ENCODE peak calls at places on chromosomes 6 and 20, in five cellular contexts. One of them, this sample, is unnamed.

GRCh38 chr6:24524801-24525200 is 30.0 kb downstream of the ALDH5A1 start:
- DNase-seq in GM23338: peak; percentile 83
- DNase-seq in RWPE1: peak; percentile 25
- DNase-seq in GM13977: peak; percentile 37
- DNase-seq in dorsolateral prefrontal cortex: no peak
- DNase-seq in this sample: peak; percentile 64

GRCh38 chr20:60262967-60263603 is 304.9 kb downstream of the CDH26 start:
- DNase-seq in GM23338: peak; percentile 58
- DNase-seq in RWPE1: peak; percentile 82
- DNase-seq in GM13977: peak; percentile 43
- DNase-seq in dorsolateral prefrontal cortex: no peak
- DNase-seq in this sample: peak; percentile 72

GRCh38 chr20:63955281-63955845 is 853 bp downstream of the UCKL1 start:
- DNase-seq in GM23338: peak; percentile 44
- DNase-seq in RWPE1: no peak
- DNase-seq in GM13977: peak; percentile 78
- DNase-seq in dorsolateral prefrontal cortex: no peak
- DNase-seq in this sample: peak; percentile 29

GRCh38 chr20:49612127-49612738 is 44.3 kb upstream of the PTGIS start:
- DNase-seq in GM23338: no peak
- DNase-seq in RWPE1: no peak
- DNase-seq in GM13977: no peak
- DNase-seq in dorsolateral prefrontal cortex: peak; percentile 87
- DNase-seq in this sample: no peak

GRCh38 chr6:90294989-90295853 is 1.4 kb downstream of the BACH2 start:
- DNase-seq in GM23338: peak; percentile 48
- DNase-seq in RWPE1: peak; percentile 28
- DNase-seq in GM13977: peak; percentile 54
- DNase-seq in dorsolateral prefrontal cortex: peak; percentile 42
- DNase-seq in this sample: peak; percentile 34

GRCh38 chr20:64047046-64047389 is 2.4 kb downstream of the SOX18 start:
- DNase-seq in GM23338: no peak
- DNase-seq in RWPE1: no peak
- DNase-seq in GM13977: no peak
- DNase-seq in dorsolateral prefrontal cortex: no peak
- DNase-seq in this sample: no peak

GRCh38 chr6:141359953-141360352 is 772.8 kb upstream of the GJE1 start:
- DNase-seq in GM23338: no peak
- DNase-seq in RWPE1: no peak
- DNase-seq in GM13977: no peak
- DNase-seq in dorsolateral prefrontal cortex: no peak
- DNase-seq in this sample: no peak

GRCh38 chr6:106820412-106820852 is 154.1 kb downstream of the CD24 start:
- DNase-seq in GM23338: no peak
- DNase-seq in RWPE1: no peak
- DNase-seq in GM13977: no peak
- DNase-seq in dorsolateral prefrontal cortex: no peak
- DNase-seq in this sample: no peak

GRCh38 chr6:168342626-168343025 is 23.0 kb upstream of the DACT2 start:
- DNase-seq in GM23338: no peak
- DNase-seq in RWPE1: peak; percentile 49
- DNase-seq in GM13977: no peak
- DNase-seq in dorsolateral prefrontal cortex: no peak
- DNase-seq in this sample: peak; percentile 63

GRCh38 chr6:80223743-80224212 is 117.3 kb downstream of the BCKDHB start:
- DNase-seq in GM23338: no peak
- DNase-seq in RWPE1: no peak
- DNase-seq in GM13977: no peak
- DNase-seq in dorsolateral prefrontal cortex: no peak
- DNase-seq in this sample: no peak

GRCh38 chr20:51277961-51278360 is 255.1 kb upstream of the KCNG1 start:
- DNase-seq in GM23338: no peak
- DNase-seq in RWPE1: no peak
- DNase-seq in GM13977: no peak
- DNase-seq in dorsolateral prefrontal cortex: no peak
- DNase-seq in this sample: no peak

GRCh38 chr6:107113460-107114212 is 1.7 kb downstream of the BEND3 start:
- DNase-seq in GM23338: no peak
- DNase-seq in RWPE1: no peak
- DNase-seq in GM13977: no peak
- DNase-seq in dorsolateral prefrontal cortex: no peak
- DNase-seq in this sample: peak; percentile 16

GRCh38 chr20:32912688-32913087 is 54.0 kb downstream of the EFCAB8 start:
- DNase-seq in GM23338: no peak
- DNase-seq in RWPE1: no peak
- DNase-seq in GM13977: no peak
- DNase-seq in dorsolateral prefrontal cortex: no peak
- DNase-seq in this sample: no peak

GRCh38 chr6:136923116-136923953 is 1.2 kb downstream of the SLC35D3 start:
- DNase-seq in GM23338: peak; percentile 76
- DNase-seq in RWPE1: no peak
- DNase-seq in GM13977: peak; percentile 29
- DNase-seq in dorsolateral prefrontal cortex: no peak
- DNase-seq in this sample: no peak

GRCh38 chr6:55445648-55446204 is 118.5 kb downstream of the GFRAL start:
- DNase-seq in GM23338: peak; percentile 64
- DNase-seq in RWPE1: peak; percentile 16
- DNase-seq in GM13977: no peak
- DNase-seq in dorsolateral prefrontal cortex: no peak
- DNase-seq in this sample: peak; percentile 50

GRCh38 chr6:55443238-55444134 is 116.2 kb downstream of the GFRAL start:
- DNase-seq in GM23338: no peak
- DNase-seq in RWPE1: no peak
- DNase-seq in GM13977: no peak
- DNase-seq in dorsolateral prefrontal cortex: no peak
- DNase-seq in this sample: no peak

GRCh38 chr6:55448446-55448845 is 121.2 kb downstream of the GFRAL start:
- DNase-seq in GM23338: no peak
- DNase-seq in RWPE1: no peak
- DNase-seq in GM13977: no peak
- DNase-seq in dorsolateral prefrontal cortex: no peak
- DNase-seq in this sample: no peak

GRCh38 chr6:55450007-55450406 is 122.7 kb downstream of the GFRAL start:
- DNase-seq in GM23338: no peak
- DNase-seq in RWPE1: no peak
- DNase-seq in GM13977: no peak
- DNase-seq in dorsolateral prefrontal cortex: no peak
- DNase-seq in this sample: no peak

DNA sequence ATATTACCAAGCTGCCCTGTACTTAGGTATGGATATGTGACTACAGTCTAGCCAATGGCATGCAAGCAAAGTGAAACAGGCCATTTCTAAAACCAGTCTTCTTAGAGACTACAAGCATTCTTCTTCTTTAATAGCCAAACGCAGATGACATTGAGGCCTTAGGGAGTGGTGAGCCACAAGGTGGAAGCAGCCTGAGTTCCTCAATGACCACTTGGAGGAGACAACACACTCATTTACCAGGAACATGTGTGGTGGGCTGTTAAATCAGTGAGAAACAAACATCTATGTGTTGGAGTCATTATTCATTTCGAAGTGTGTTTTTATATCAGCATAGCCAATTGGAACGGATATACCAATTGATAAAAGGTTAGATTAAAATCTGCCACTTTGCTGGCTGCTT is 122.0 kb downstream of the GFRAL start:
- DNase-seq in GM23338: peak; percentile 52
- DNase-seq in RWPE1: no peak
- DNase-seq in GM13977: no peak
- DNase-seq in dorsolateral prefrontal cortex: no peak
- DNase-seq in this sample: peak; percentile 9
- TF ChIP-seq CTCF in GM23338: peak; percentile 48
- TF ChIP-seq CTCF in RWPE1: no peak
- TF ChIP-seq CTCF in GM13977: no peak
- TF ChIP-seq CTCF in dorsolateral prefrontal cortex: no peak
- TF ChIP-seq CTCF in this sample: no peak

DNA sequence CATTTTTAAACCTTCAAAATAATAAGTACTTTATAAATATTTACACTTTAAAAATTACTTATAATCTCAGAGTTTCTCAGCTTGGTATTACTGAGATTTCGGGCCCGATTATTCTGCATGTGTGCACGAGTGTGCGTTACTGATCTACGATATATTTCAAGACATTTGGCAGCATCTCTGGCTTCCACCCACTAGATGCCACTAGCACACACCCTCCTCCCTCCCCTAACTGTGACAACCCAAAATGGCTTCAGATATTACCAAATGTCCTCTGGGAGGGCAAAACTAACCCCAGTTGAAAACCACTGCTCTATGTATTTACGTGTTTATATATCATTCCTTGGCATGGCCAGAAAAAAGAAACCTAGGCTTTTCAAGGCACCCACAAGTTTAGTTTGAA is 95.9 kb downstream of the FYN start:
- DNase-seq in GM23338: no peak
- DNase-seq in RWPE1: no peak
- DNase-seq in GM13977: no peak
- DNase-seq in dorsolateral prefrontal cortex: no peak
- DNase-seq in this sample: no peak
- TF ChIP-seq CTCF in GM23338: peak; percentile 15
- TF ChIP-seq CTCF in RWPE1: no peak
- TF ChIP-seq CTCF in GM13977: no peak
- TF ChIP-seq CTCF in dorsolateral prefrontal cortex: no peak
- TF ChIP-seq CTCF in this sample: no peak

DNA sequence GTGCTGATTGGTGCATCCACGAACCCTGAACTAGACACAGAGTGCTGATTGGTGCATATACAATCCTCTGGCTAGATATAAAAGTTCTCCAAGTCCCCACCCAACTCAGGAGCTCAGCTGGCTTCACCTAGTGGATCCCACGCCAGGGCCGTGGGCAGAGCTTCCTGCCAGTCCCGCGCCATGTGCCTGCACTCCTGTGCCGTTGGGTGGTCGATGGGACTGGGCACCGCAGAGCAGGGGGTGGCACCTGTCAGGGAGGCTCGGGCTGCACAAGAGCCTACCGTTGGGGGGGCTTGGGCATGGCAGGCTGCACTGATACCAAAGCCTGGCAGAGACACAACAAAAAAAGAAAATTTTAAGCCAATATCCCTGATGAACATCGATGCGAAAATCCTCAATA is 185.4 kb upstream of the ASCC3 start:
- DNase-seq in GM23338: no peak
- DNase-seq in RWPE1: no peak
- DNase-seq in GM13977: no peak
- DNase-seq in dorsolateral prefrontal cortex: no peak
- DNase-seq in this sample: no peak
- TF ChIP-seq CTCF in GM23338: no peak
- TF ChIP-seq CTCF in RWPE1: no peak
- TF ChIP-seq CTCF in GM13977: no peak
- TF ChIP-seq CTCF in dorsolateral prefrontal cortex: no peak
- TF ChIP-seq CTCF in this sample: no peak

GRCh38 chr6:43954311-43955131 is 172.7 kb downstream of the MRPL14 start:
- DNase-seq in GM23338: no peak
- DNase-seq in RWPE1: no peak
- DNase-seq in GM13977: no peak
- DNase-seq in dorsolateral prefrontal cortex: no peak
- DNase-seq in this sample: no peak

GRCh38 chr6:43952746-43953145 is 174.5 kb downstream of the MRPL14 start:
- DNase-seq in GM23338: no peak
- DNase-seq in RWPE1: no peak
- DNase-seq in GM13977: no peak
- DNase-seq in dorsolateral prefrontal cortex: no peak
- DNase-seq in this sample: peak; percentile 24

GRCh38 chr6:43953256-43953655 is 174.0 kb downstream of the MRPL14 start:
- DNase-seq in GM23338: no peak
- DNase-seq in RWPE1: no peak
- DNase-seq in GM13977: no peak
- DNase-seq in dorsolateral prefrontal cortex: no peak
- DNase-seq in this sample: no peak

GRCh38 chr6:43951756-43952675 is 175.2 kb downstream of the MRPL14 start:
- DNase-seq in GM23338: no peak
- DNase-seq in RWPE1: no peak
- DNase-seq in GM13977: no peak
- DNase-seq in dorsolateral prefrontal cortex: no peak
- DNase-seq in this sample: no peak

DNA sequence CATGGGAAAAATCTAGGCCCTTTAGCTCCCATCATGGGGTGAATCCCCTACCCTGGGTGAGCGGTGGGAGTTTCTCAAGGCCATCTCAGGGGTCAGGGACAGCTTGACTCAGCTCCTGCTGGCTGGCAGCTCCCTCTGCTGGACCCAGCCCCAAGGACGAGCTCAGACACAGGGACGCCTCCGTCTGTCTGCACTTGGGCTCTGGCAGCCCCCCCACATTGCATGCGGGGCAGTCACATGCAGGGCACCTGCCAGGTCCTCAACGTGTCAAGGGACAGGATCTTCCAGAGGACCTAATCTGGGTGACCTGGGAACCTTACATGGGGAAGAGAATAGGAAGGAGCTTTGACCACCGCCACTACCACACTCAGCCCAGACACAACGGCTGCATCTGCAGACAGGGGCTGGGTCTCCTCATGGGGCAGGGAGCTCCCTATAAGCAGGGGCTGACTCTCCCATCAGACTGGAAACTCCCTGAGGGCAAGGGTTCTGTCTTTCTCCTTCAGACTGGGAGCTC is 173.4 kb downstream of the MRPL14 start:
- DNase-seq in GM23338: peak; percentile 73
- DNase-seq in RWPE1: no peak
- DNase-seq in GM13977: no peak
- DNase-seq in dorsolateral prefrontal cortex: no peak
- DNase-seq in this sample: no peak
- TF ChIP-seq CTCF in GM23338: peak; percentile 50
- TF ChIP-seq CTCF in RWPE1: no peak
- TF ChIP-seq CTCF in GM13977: no peak
- TF ChIP-seq CTCF in dorsolateral prefrontal cortex: no peak
- TF ChIP-seq CTCF in this sample: peak; percentile 17

DNA sequence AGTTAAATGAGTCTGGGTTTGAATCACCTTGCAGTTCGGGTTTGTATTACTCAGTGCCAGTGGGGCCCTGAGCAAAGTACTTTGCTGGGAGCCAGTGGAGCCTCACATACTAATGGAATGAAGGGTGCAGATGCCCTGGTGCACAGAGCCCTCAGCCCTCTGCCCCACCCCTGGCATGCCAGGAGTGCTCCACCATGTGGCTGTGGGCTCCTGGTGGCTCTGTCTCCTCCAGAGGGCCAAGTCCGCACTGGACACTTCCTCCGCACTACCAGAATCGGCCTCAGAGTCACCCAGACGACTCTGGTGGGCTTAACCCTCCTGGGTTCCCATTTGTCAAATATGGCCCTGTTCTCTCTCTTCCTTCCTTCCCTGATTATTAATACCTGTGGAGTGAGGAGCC is 94.0 kb downstream of the STK35 start:
- DNase-seq in GM23338: peak; percentile 8
- DNase-seq in RWPE1: no peak
- DNase-seq in GM13977: no peak
- DNase-seq in dorsolateral prefrontal cortex: no peak
- DNase-seq in this sample: no peak
- TF ChIP-seq CTCF in GM23338: no peak
- TF ChIP-seq CTCF in RWPE1: no peak
- TF ChIP-seq CTCF in GM13977: no peak
- TF ChIP-seq CTCF in dorsolateral prefrontal cortex: no peak
- TF ChIP-seq CTCF in this sample: no peak

GRCh38 chr20:9467995-9468394 is 46.4 kb upstream of the LAMP5 start:
- DNase-seq in GM23338: peak; percentile 62
- DNase-seq in RWPE1: no peak
- DNase-seq in GM13977: peak; percentile 7
- DNase-seq in dorsolateral prefrontal cortex: no peak
- DNase-seq in this sample: no peak
- TF ChIP-seq CTCF in GM23338: peak; percentile 94
- TF ChIP-seq CTCF in RWPE1: peak; percentile 25
- TF ChIP-seq CTCF in GM13977: peak; percentile 52
- TF ChIP-seq CTCF in dorsolateral prefrontal cortex: peak; percentile 39
- TF ChIP-seq CTCF in this sample: no peak

This sample was measured in MCF 10A.